ENCODE peak calls at places on chromosomes 3 and 15, in six cellular contexts. K is A549; T is NCI-H748 treated with DMSO at 0.1 percent for 48 hours; R is CD4-positive, alpha-beta T cell; Q is NCI-H2107; U is right lobe of liver. D is an unnamed sample.

GRCh38 chr3:60365360-60365759 is 885.9 kb downstream of the FHIT start:
- DNase-seq in R (no peak), K (no peak), Q (no peak), T (no peak), U (no peak), D (no peak)

GRCh38 chr3:124986153-124987143 is 51.9 kb upstream of the MUC13 start:
- DNase-seq in K (peak; percentile 78), R (no peak), U (no peak), T (no peak), Q (no peak), D (peak; percentile 98)

GRCh38 chr15:76270876-76271275 is 40.4 kb downstream of the ETFA start:
- DNase-seq in K (no peak), Q (no peak), U (no peak), R (no peak), T (no peak), D (no peak)

GRCh38 chr15:67383903-67384302 is 129.3 kb downstream of the IQCH start:
- DNase-seq in Q (no peak), T (no peak), U (no peak), R (no peak), K (peak; percentile 35), D (no peak)

GRCh38 chr15:65528461-65529060 is 1.7 kb upstream of the HACD3 start:
- DNase-seq in K (no peak), Q (no peak), T (no peak), R (no peak), U (no peak), D (no peak)

GRCh38 chr15:47332481-47332880 is 384.8 kb upstream of the SEMA6D start:
- DNase-seq in Q (no peak), T (no peak), U (no peak), K (no peak), R (no peak), D (no peak)

GRCh38 chr15:92385096-92385495 is 8.6 kb upstream of the ST8SIA2 start:
- DNase-seq in R (no peak), Q (no peak), T (no peak), K (peak; percentile 26), U (no peak), D (no peak)

GRCh38 chr3:55538158-55538557 is 51.1 kb upstream of the WNT5A start:
- DNase-seq in Q (no peak), K (no peak), T (peak; percentile 16), U (no peak), R (no peak), D (no peak)

GRCh38 chr15:78272776-78273175 is 8.4 kb downstream of the DNAJA4 start:
- DNase-seq in Q (no peak), K (no peak), R (no peak), U (no peak), T (no peak), D (no peak)

GRCh38 chr3:177337548-177338331 is 140.5 kb upstream of the TBL1XR1 start:
- DNase-seq in R (no peak), Q (no peak), U (no peak), T (no peak), K (no peak), D (no peak)

GRCh38 chr15:90513448-90513847 is 16.3 kb upstream of the CRTC3 start:
- DNase-seq in R (no peak), U (no peak), K (no peak), Q (no peak), T (no peak), D (no peak)

GRCh38 chr3:189712906-189713483 is 81.8 kb downstream of the TP63 start:
- DNase-seq in Q (no peak), R (no peak), U (no peak), K (peak; percentile 48), T (peak; percentile 93), D (no peak)

GRCh38 chr3:52798978-52799476 is 4.4 kb downstream of the ITIH3 start:
- DNase-seq in T (no peak), R (no peak), U (no peak), K (peak; percentile 36), Q (no peak), D (no peak)

GRCh38 chr3:98550833-98551232 is 19.1 kb downstream of the GPR15 start:
- DNase-seq in Q (no peak), U (no peak), T (no peak), K (no peak), R (no peak), D (no peak)

GRCh38 chr3:161600185-161600584 is 103.6 kb downstream of the OTOL1 start:
- DNase-seq in Q (no peak), K (peak; percentile 83), T (peak; percentile 31), R (no peak), U (no peak), D (no peak)

GRCh38 chr3:151075869-151076573 is 9.4 kb upstream of the MED12L start:
- DNase-seq in K (no peak), R (no peak), U (no peak), Q (no peak), T (no peak), D (no peak)